ENCODE peak calls at places on chromosomes 7 and 10, in five cellular contexts. F is NCI-H748 treated with DMSO at 0.1 percent for 48 hours, Y is mucosa of descending colon, V is HEK293T, W is choroid plexus epithelial cell. H is an unnamed sample.
A peak's percentile ranks its signal among the peaks of the same experiment; 100 is the strongest.

GRCh38 chr10:6213908-6214307 is 11.2 kb downstream of the PFKFB3 start:
- DNase-seq in Y (no peak), W (no peak), V (no peak), F (no peak), H (no peak)

GRCh38 chr10:92691591-92692084 is 1.9 kb downstream of the HHEX start:
- DNase-seq in V (no peak), W (no peak), F (no peak), Y (peak; percentile 73), H (no peak)

GRCh38 chr10:28291881-28292297 is 11.0 kb downstream of the MPP7 start:
- DNase-seq in Y (no peak), F (no peak), V (no peak), W (peak; percentile 78), H (no peak)

GRCh38 chr7:50782376-50783208 is at the start of gene GRB10:
- DNase-seq in F (peak; percentile 46), V (no peak), W (peak; percentile 39), Y (peak; percentile 45), H (peak; percentile 86)

GRCh38 chr10:62858364-62858763 is 42.2 kb upstream of the EGR2 start:
- DNase-seq in F (no peak), Y (no peak), V (no peak), W (peak; percentile 36), H (no peak)

GRCh38 chr10:70191906-70192305 is 21.6 kb upstream of the SAR1A start:
- DNase-seq in V (no peak), F (no peak), W (peak; percentile 95), Y (no peak), H (no peak)

GRCh38 chr10:78358982-78359381 is 325.3 kb downstream of the RPS24 start:
- DNase-seq in W (no peak), F (no peak), V (no peak), Y (no peak), H (peak; percentile 79)

GRCh38 chr10:24515481-24515880 is 208.2 kb downstream of the ARHGAP21 start:
- DNase-seq in Y (no peak), F (no peak), V (no peak), W (no peak), H (no peak)

GRCh38 chr7:28207486-28208158 is 27.0 kb upstream of the JAZF1 start:
- DNase-seq in V (no peak), W (peak; percentile 24), Y (no peak), F (no peak), H (no peak)

GRCh38 chr7:65307651-65308299 is 65.9 kb upstream of the ZNF92 start:
- DNase-seq in Y (no peak), F (peak; percentile 70), W (peak; percentile 81), V (peak; percentile 75), H (no peak)

GRCh38 chr7:120053390-120053961 is 219.5 kb upstream of the KCND2 start:
- DNase-seq in Y (no peak), F (no peak), W (peak; percentile 71), V (no peak), H (no peak)

GRCh38 chr10:88800152-88801125 is 2.1 kb upstream of the LIPM start:
- DNase-seq in F (no peak), W (peak; percentile 75), Y (no peak), V (no peak), H (no peak)

GRCh38 chr7:524800-525199 is 5.2 kb upstream of the PDGFA start:
- DNase-seq in Y (no peak), F (no peak), W (no peak), V (no peak), H (no peak)

GRCh38 chr7:110317699-110318265 is 773.1 kb upstream of the LRRN3 start:
- DNase-seq in F (no peak), V (no peak), W (peak; percentile 82), Y (no peak), H (no peak)

GRCh38 chr7:111357691-111358090 is 204.6 kb downstream of the IMMP2L start:
- DNase-seq in Y (no peak), W (peak; percentile 58), F (no peak), V (no peak), H (no peak)

GRCh38 chr10:122245136-122245535 is 26.0 kb upstream of the BTBD16 start:
- DNase-seq in V (no peak), F (peak; percentile 25), W (no peak), Y (no peak), H (no peak)